ENCODE peak calls at places on chromosome 11, in four cellular contexts. N is uterus, L is suprapubic skin, F is lower lobe of right lung. H is an unnamed sample.

GRCh38 chr11:1121343-1122331 is 36.1 kb upstream of the MUC5AC start:
- DNase-seq in N (no peak), L (peak), F (peak), H (no peak)

GRCh38 chr11:118572914-118573550 is 823 bp downstream of the ARCN1 start:
- DNase-seq in N (no peak), L (no peak), F (no peak), H (peak)

GRCh38 chr11:64652586-64653387 is 61.8 kb downstream of the SLC22A12 start:
- DNase-seq in N (peak), L (no peak), F (peak), H (peak)

GRCh38 chr11:64152841-64153691 is 12.8 kb downstream of the MACROD1 start:
- DNase-seq in N (peak), L (no peak), F (peak), H (peak)

GRCh38 chr11:130775306-130776043 is 140.8 kb downstream of the SNX19 start:
- DNase-seq in N (no peak), L (no peak), F (no peak), H (no peak)

GRCh38 chr11:61129608-61130523 is 27.6 kb downstream of the CD5 start:
- DNase-seq in N (peak), L (peak), F (peak), H (peak)

GRCh38 chr11:15970506-15971214 is 385.7 kb downstream of the SOX6 start:
- DNase-seq in N (no peak), L (no peak), F (no peak), H (no peak)

GRCh38 chr11:92880391-92880790 is 89.1 kb upstream of the MTNR1B start:
- DNase-seq in N (no peak), L (no peak), F (no peak), H (no peak)

GRCh38 chr11:68010058-68011041 is at the start of gene ALDH3B1:
- DNase-seq in N (peak), L (peak), F (peak), H (no peak)

GRCh38 chr11:45698777-45699497 is 33.5 kb upstream of the CHST1 start:
- DNase-seq in N (no peak), L (no peak), F (no peak), H (no peak)

GRCh38 chr11:7892751-7893356 is 38.2 kb downstream of the OR10A6 start:
- DNase-seq in N (no peak), L (no peak), F (no peak), H (peak)

GRCh38 chr11:68546555-68546954 is 86.0 kb downstream of the PPP6R3 start:
- DNase-seq in N (no peak), L (no peak), F (peak), H (no peak)

GRCh38 chr11:9479899-9480298 is 19.1 kb downstream of the ZNF143 start:
- DNase-seq in N (no peak), L (no peak), F (no peak), H (no peak)

GRCh38 chr11:29024386-29024785 is 916.2 kb downstream of the METTL15 start:
- DNase-seq in N (no peak), L (no peak), F (no peak), H (no peak)

GRCh38 chr11:33933607-33934006 is 41.7 kb upstream of the LMO2 start:
- DNase-seq in N (no peak), L (no peak), F (no peak), H (no peak)

GRCh38 chr11:100810146-100810545 is 123.1 kb downstream of the ARHGAP42 start:
- DNase-seq in N (no peak), L (no peak), F (no peak), H (no peak)

GRCh38 chr11:44609028-44609782 is 43.7 kb downstream of the CD82 start:
- DNase-seq in N (no peak), L (no peak), F (no peak), H (peak)

GRCh38 chr11:12087075-12087775 is 23.2 kb upstream of the MICAL2 start:
- DNase-seq in N (no peak), L (no peak), F (peak), H (no peak)

GRCh38 chr11:111148953-111149352 is 96.6 kb upstream of the POU2AF2 start:
- DNase-seq in N (no peak), L (no peak), F (no peak), H (no peak)

GRCh38 chr11:130103296-130103814 is 33.7 kb downstream of the APLP2 start:
- DNase-seq in N (no peak), L (no peak), F (no peak), H (no peak)

GRCh38 chr11:123653997-123654565 is 343 bp downstream of the SCN3B start:
- DNase-seq in N (no peak), L (no peak), F (peak), H (peak)

GRCh38 chr11:120710354-120711187 is 199.0 kb downstream of the GRIK4 start:
- DNase-seq in N (peak), L (peak), F (no peak), H (no peak)

GRCh38 chr11:313787-314547 is at the start of gene IFITM1:
- DNase-seq in N (peak), L (no peak), F (peak), H (peak)

GRCh38 chr11:27460571-27460970 is 12.0 kb downstream of the LGR4 start:
- DNase-seq in N (no peak), L (no peak), F (no peak), H (no peak)

GRCh38 chr11:70111269-70112016 is 33.3 kb downstream of the ANO1 start:
- DNase-seq in N (no peak), L (peak), F (no peak), H (no peak)

GRCh38 chr11:14902650-14903350 is 10.8 kb upstream of the CYP2R1 start:
- DNase-seq in N (no peak), L (no peak), F (no peak), H (no peak)

GRCh38 chr11:92557848-92558247 is 333.2 kb downstream of the FAT3 start:
- DNase-seq in N (no peak), L (no peak), F (no peak), H (no peak)

GRCh38 chr11:71406681-71407080 is 41.5 kb downstream of the DHCR7 start:
- DNase-seq in N (no peak), L (no peak), F (no peak), H (no peak)

GRCh38 chr11:76637491-76638266 is 32.9 kb downstream of the LRRC32 start:
- DNase-seq in N (peak), L (peak), F (peak), H (peak)

GRCh38 chr11:20429216-20429615 is 41.7 kb downstream of the PRMT3 start:
- DNase-seq in N (no peak), L (no peak), F (no peak), H (no peak)

GRCh38 chr11:69832561-69833413 is 13.6 kb upstream of the FGF3 start:
- DNase-seq in N (no peak), L (peak), F (no peak), H (no peak)

DNA sequence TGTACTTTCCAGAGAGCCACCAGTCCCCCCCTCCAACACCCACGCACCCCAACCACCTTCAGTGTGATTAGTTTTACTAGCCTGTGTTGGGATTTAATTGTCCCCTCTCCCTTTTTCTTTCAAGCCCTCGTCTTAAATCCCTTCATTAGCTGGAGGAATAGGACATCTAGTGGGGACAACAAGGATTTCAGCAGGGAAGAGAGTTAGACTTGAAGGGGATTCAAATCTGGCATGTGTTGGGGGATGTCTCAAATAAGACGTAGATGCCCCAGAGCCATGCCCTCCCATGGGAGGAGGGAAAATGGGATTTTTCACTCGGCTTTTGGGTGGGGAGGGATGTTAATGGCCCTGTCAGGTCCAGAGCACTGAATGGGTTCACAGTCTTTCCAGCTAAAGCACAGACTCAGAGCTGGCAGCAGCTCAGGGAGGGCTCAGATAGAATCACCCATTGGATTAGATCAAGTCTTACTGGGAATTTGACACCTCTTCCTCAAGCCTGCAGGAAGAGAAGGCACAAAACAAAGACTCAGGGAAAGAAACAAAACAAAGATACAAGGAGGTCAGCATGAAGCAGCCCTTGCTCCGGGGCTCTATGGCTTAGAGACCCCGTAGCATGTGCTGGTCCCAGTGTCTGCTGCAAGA is 10.7 kb downstream of the INS start:
- DNase-seq in N (no peak), L (no peak), F (no peak), H (no peak)
- TF ChIP-seq CTCF in N (peak), L (peak), F (peak), H (peak)

GRCh38 chr11:114246321-114247069 is 49.7 kb upstream of the NNMT start:
- DNase-seq in N (no peak), L (no peak), F (no peak), H (no peak)
- TF ChIP-seq CTCF in N (no peak), L (no peak), F (no peak), H (no peak)

DNA sequence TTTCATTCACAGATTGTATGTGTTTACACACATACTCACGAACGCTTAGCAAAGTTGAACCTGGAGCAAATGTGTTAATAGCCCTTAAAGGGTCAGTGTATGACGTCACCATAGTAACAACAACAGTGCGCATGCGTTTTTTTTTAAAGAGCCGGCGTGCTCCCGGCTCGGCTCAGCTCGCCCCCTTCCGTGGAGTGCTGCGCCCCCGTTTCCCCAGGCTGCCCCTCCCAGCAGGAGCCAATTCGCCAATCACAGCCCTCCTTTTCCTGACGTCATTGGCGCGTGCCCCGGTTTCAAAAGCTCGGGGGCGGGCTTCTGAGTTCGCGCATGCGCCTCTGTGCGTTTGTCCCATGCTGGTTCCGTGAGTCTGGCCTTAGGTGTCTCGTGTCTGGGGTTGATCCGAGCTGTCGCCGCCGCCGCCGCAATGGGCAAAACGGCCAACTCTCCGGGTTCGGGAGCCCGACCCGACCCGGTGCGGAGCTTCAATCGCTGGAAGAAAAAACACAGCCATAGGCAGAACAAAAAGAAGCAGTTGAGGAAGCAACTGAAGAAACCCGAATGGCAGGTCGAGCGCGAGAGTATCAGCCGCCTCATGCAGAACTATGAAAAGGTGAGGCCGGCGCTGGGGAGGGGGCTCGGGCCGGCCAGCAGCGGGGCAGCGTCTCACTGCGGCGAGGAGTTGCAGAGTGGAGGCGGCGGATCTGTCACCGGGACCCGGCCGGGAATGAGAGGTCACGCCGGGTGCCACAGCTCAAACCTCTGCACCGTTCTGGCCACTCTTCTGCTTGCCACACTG is at the start of gene DDX10:
- DNase-seq in N (peak), L (peak), F (peak), H (peak)
- TF ChIP-seq CTCF in N (no peak), L (no peak), F (peak), H (peak)

GRCh38 chr11:48096588-48097525 is 116.5 kb downstream of the PTPRJ start:
- DNase-seq in N (no peak), L (no peak), F (no peak), H (no peak)
- TF ChIP-seq CTCF in N (no peak), L (no peak), F (no peak), H (no peak)

GRCh38 chr11:75350743-75351540 is 519 bp downstream of the ARRB1 start:
- DNase-seq in N (peak), L (no peak), F (peak), H (no peak)
- TF ChIP-seq CTCF in N (no peak), L (no peak), F (peak), H (no peak)

GRCh38 chr11:17986711-17987220 is 26.1 kb downstream of the SERGEF start:
- DNase-seq in N (no peak), L (no peak), F (no peak), H (no peak)
- TF ChIP-seq CTCF in N (no peak), L (no peak), F (no peak), H (no peak)